ENCODE peak calls at places on chromosomes 4 and X, in nine cellular contexts. U, S, I, Q, M, V, H, G and X are unnamed samples.

GRCh38 chr4:24053906-24054305 is 164.1 kb upstream of the PPARGC1A start:
- DNase-seq in U (no peak), S (no peak), I (no peak), Q (no peak), M (no peak), V (no peak), H (no peak), G (no peak), X (no peak)

GRCh38 chr4:126004936-126005335 is 690.2 kb downstream of the FAT4 start:
- DNase-seq in U (peak; percentile 45), S (peak; percentile 54), I (no peak), Q (no peak), M (no peak), V (no peak), H (no peak), G (peak; percentile 39), X (no peak)

GRCh38 chr4:13640149-13640671 is 12.7 kb upstream of the BOD1L1 start:
- DNase-seq in U (peak; percentile 18), S (peak; percentile 49), I (no peak), Q (no peak), M (no peak), V (no peak), H (no peak), G (peak; percentile 88), X (peak; percentile 18)

GRCh38 chr4:116829187-116829586 is 256.2 kb downstream of the TRAM1L1 start:
- DNase-seq in U (no peak), S (no peak), I (no peak), Q (no peak), M (no peak), V (no peak), H (no peak), G (no peak), X (no peak)

GRCh38 chrX:11787564-11787963 is 29.5 kb downstream of the MSL3 start:
- DNase-seq in U (peak; percentile 41), S (peak; percentile 51), I (peak; percentile 53), Q (no peak), M (peak; percentile 50), V (peak; percentile 49), H (peak; percentile 64), G (no peak), X (no peak)

GRCh38 chr4:36549256-36549655 is 267.8 kb downstream of the DTHD1 start:
- DNase-seq in U (no peak), S (no peak), I (no peak), Q (no peak), M (no peak), V (no peak), H (no peak), G (no peak), X (no peak)

GRCh38 chr4:7798215-7798995 is 141.3 kb downstream of the AFAP1 start:
- DNase-seq in U (no peak), S (peak; percentile 47), I (no peak), Q (no peak), M (no peak), V (no peak), H (no peak), G (no peak), X (no peak)

GRCh38 chr4:21742326-21742725 is 206.2 kb downstream of the KCNIP4 start:
- DNase-seq in U (no peak), S (no peak), I (no peak), Q (no peak), M (no peak), V (no peak), H (no peak), G (no peak), X (no peak)

GRCh38 chrX:129706395-129707072 is 32.2 kb upstream of the XPNPEP2 start:
- DNase-seq in U (no peak), S (no peak), I (peak; percentile 32), Q (no peak), M (no peak), V (no peak), H (peak; percentile 74), G (peak; percentile 10), X (no peak)

GRCh38 chr4:147526272-147526654 is 45.4 kb downstream of the EDNRA start:
- DNase-seq in U (no peak), S (no peak), I (no peak), Q (no peak), M (no peak), V (no peak), H (no peak), G (no peak), X (no peak)

GRCh38 chrX:108139303-108139702 is 47.7 kb downstream of the ATG4A start:
- DNase-seq in U (peak; percentile 24), S (no peak), I (no peak), Q (no peak), M (no peak), V (no peak), H (no peak), G (no peak), X (no peak)

GRCh38 chr4:41125558-41126311 is 88.6 kb downstream of the APBB2 start:
- DNase-seq in U (no peak), S (no peak), I (no peak), Q (no peak), M (no peak), V (no peak), H (no peak), G (no peak), X (no peak)

GRCh38 chrX:112839856-112840255 is 775 bp downstream of the AMOT start:
- DNase-seq in U (no peak), S (no peak), I (no peak), Q (no peak), M (no peak), V (peak; percentile 14), H (no peak), G (no peak), X (no peak)

GRCh38 chr4:26410385-26411293 is 79.6 kb downstream of the CCKAR start:
- DNase-seq in U (peak; percentile 49), S (peak; percentile 70), I (no peak), Q (peak; percentile 6), M (no peak), V (peak; percentile 45), H (no peak), G (peak; percentile 42), X (peak; percentile 36)

GRCh38 chrX:5380426-5380825 is 848.2 kb downstream of the NLGN4X start:
- DNase-seq in U (no peak), S (no peak), I (no peak), Q (no peak), M (no peak), V (no peak), H (no peak), G (no peak), X (no peak)

GRCh38 chr4:5030927-5031326 is 11.7 kb upstream of the CYTL1 start:
- DNase-seq in U (no peak), S (no peak), I (no peak), Q (no peak), M (no peak), V (no peak), H (no peak), G (no peak), X (no peak)

GRCh38 chr4:85406185-85406584 is 68.8 kb upstream of the ARHGAP24 start:
- DNase-seq in U (no peak), S (no peak), I (no peak), Q (no peak), M (no peak), V (no peak), H (no peak), G (no peak), X (no peak)

GRCh38 chrX:17590892-17591740 is 146.2 kb upstream of the SCML1 start:
- DNase-seq in U (peak; percentile 67), S (peak; percentile 66), I (peak; percentile 2), Q (peak; percentile 31), M (peak; percentile 51), V (peak; percentile 73), H (peak; percentile 54), G (peak; percentile 64), X (peak; percentile 46)

GRCh38 chrX:23764183-23764582 is 18.8 kb upstream of the SAT1 start:
- DNase-seq in U (no peak), S (no peak), I (no peak), Q (no peak), M (no peak), V (no peak), H (no peak), G (no peak), X (no peak)